ENCODE peak calls at places on chromosomes 1 and 21, in six cellular contexts. One of them, this sample, is unnamed.

GRCh38 chr1:40650075-40650474 is 15.4 kb downstream of the RIMS3 start:
- DNase-seq in neuronal stem cell: peak; percentile 32
- DNase-seq in H1: peak; percentile 80
- DNase-seq in H9: peak; percentile 78
- DNase-seq in trophoblast cell: no peak
- DNase-seq in IMR-90: no peak
- DNase-seq in this sample: no peak

GRCh38 chr1:33311706-33312412 is 9.0 kb downstream of the A3GALT2 start:
- DNase-seq in neuronal stem cell: no peak
- DNase-seq in H1: no peak
- DNase-seq in H9: no peak
- DNase-seq in trophoblast cell: no peak
- DNase-seq in IMR-90: no peak
- DNase-seq in this sample: no peak

GRCh38 chr1:214004014-214004413 is 16.2 kb downstream of the PROX1 start:
- DNase-seq in neuronal stem cell: no peak
- DNase-seq in H1: peak; percentile 10
- DNase-seq in H9: no peak
- DNase-seq in trophoblast cell: no peak
- DNase-seq in IMR-90: no peak
- DNase-seq in this sample: no peak

GRCh38 chr1:65440915-65441314 is 20.4 kb downstream of the LEPR start:
- DNase-seq in neuronal stem cell: no peak
- DNase-seq in H1: no peak
- DNase-seq in H9: no peak
- DNase-seq in trophoblast cell: no peak
- DNase-seq in IMR-90: no peak
- DNase-seq in this sample: peak; percentile 79

GRCh38 chr1:64553285-64553684 is 83.4 kb downstream of the CACHD1 start:
- DNase-seq in neuronal stem cell: no peak
- DNase-seq in H1: no peak
- DNase-seq in H9: no peak
- DNase-seq in trophoblast cell: no peak
- DNase-seq in IMR-90: no peak
- DNase-seq in this sample: no peak

GRCh38 chr1:248792342-248792741 is 33.4 kb downstream of the SH3BP5L start:
- DNase-seq in neuronal stem cell: no peak
- DNase-seq in H1: no peak
- DNase-seq in H9: no peak
- DNase-seq in trophoblast cell: no peak
- DNase-seq in IMR-90: no peak
- DNase-seq in this sample: no peak

GRCh38 chr1:3992103-3992556 is 92.1 kb upstream of the C1orf174 start:
- DNase-seq in neuronal stem cell: no peak
- DNase-seq in H1: no peak
- DNase-seq in H9: no peak
- DNase-seq in trophoblast cell: no peak
- DNase-seq in IMR-90: peak; percentile 1
- DNase-seq in this sample: peak; percentile 0

GRCh38 chr1:17893891-17894631 is 138.9 kb downstream of the ACTL8 start:
- DNase-seq in neuronal stem cell: no peak
- DNase-seq in H1: no peak
- DNase-seq in H9: no peak
- DNase-seq in trophoblast cell: no peak
- DNase-seq in IMR-90: peak; percentile 32
- DNase-seq in this sample: no peak

GRCh38 chr21:36694041-36694515 is 4.8 kb upstream of the SIM2 start:
- DNase-seq in neuronal stem cell: no peak
- DNase-seq in H1: no peak
- DNase-seq in H9: no peak
- DNase-seq in trophoblast cell: no peak
- DNase-seq in IMR-90: peak; percentile 65
- DNase-seq in this sample: no peak

GRCh38 chr1:43924516-43924915 is 9.1 kb upstream of the ARTN start:
- DNase-seq in neuronal stem cell: no peak
- DNase-seq in H1: no peak
- DNase-seq in H9: no peak
- DNase-seq in trophoblast cell: no peak
- DNase-seq in IMR-90: peak; percentile 26
- DNase-seq in this sample: no peak

GRCh38 chr1:59779949-59780348 is 34.8 kb upstream of the HOOK1 start:
- DNase-seq in neuronal stem cell: no peak
- DNase-seq in H1: no peak
- DNase-seq in H9: no peak
- DNase-seq in trophoblast cell: no peak
- DNase-seq in IMR-90: no peak
- DNase-seq in this sample: no peak

GRCh38 chr1:85473390-85473789 is 8.4 kb upstream of the DDAH1 start:
- DNase-seq in neuronal stem cell: no peak
- DNase-seq in H1: no peak
- DNase-seq in H9: no peak
- DNase-seq in trophoblast cell: peak; percentile 52
- DNase-seq in IMR-90: peak; percentile 70
- DNase-seq in this sample: no peak

GRCh38 chr21:25254491-25255174 is 352.6 kb downstream of the MRPL39 start:
- DNase-seq in neuronal stem cell: no peak
- DNase-seq in H1: no peak
- DNase-seq in H9: no peak
- DNase-seq in trophoblast cell: no peak
- DNase-seq in IMR-90: no peak
- DNase-seq in this sample: no peak

GRCh38 chr1:30981172-30981571 is 72.6 kb upstream of the SDC3 start:
- DNase-seq in neuronal stem cell: no peak
- DNase-seq in H1: no peak
- DNase-seq in H9: no peak
- DNase-seq in trophoblast cell: no peak
- DNase-seq in IMR-90: no peak
- DNase-seq in this sample: no peak

GRCh38 chr1:162905759-162906158 is 44.8 kb upstream of the CCDC190 start:
- DNase-seq in neuronal stem cell: no peak
- DNase-seq in H1: no peak
- DNase-seq in H9: no peak
- DNase-seq in trophoblast cell: no peak
- DNase-seq in IMR-90: peak; percentile 81
- DNase-seq in this sample: peak; percentile 79

GRCh38 chr1:59505596-59506028 is 208.7 kb downstream of the FGGY start:
- DNase-seq in neuronal stem cell: no peak
- DNase-seq in H1: no peak
- DNase-seq in H9: no peak
- DNase-seq in trophoblast cell: no peak
- DNase-seq in IMR-90: no peak
- DNase-seq in this sample: peak; percentile 42

GRCh38 chr21:42567861-42568260 is 54.2 kb downstream of the SLC37A1 start:
- DNase-seq in neuronal stem cell: no peak
- DNase-seq in H1: no peak
- DNase-seq in H9: no peak
- DNase-seq in trophoblast cell: no peak
- DNase-seq in IMR-90: no peak
- DNase-seq in this sample: no peak

GRCh38 chr1:114061431-114061830 is 82.2 kb downstream of the OLFML3 start:
- DNase-seq in neuronal stem cell: no peak
- DNase-seq in H1: no peak
- DNase-seq in H9: no peak
- DNase-seq in trophoblast cell: no peak
- DNase-seq in IMR-90: no peak
- DNase-seq in this sample: peak; percentile 1

GRCh38 chr1:235867903-235868469 is 1.3 kb upstream of the LYST start:
- DNase-seq in neuronal stem cell: no peak
- DNase-seq in H1: no peak
- DNase-seq in H9: no peak
- DNase-seq in trophoblast cell: no peak
- DNase-seq in IMR-90: no peak
- DNase-seq in this sample: no peak

GRCh38 chr1:204435246-204435885 is 23.7 kb upstream of the PPP1R15B start:
- DNase-seq in neuronal stem cell: no peak
- DNase-seq in H1: no peak
- DNase-seq in H9: no peak
- DNase-seq in trophoblast cell: peak; percentile 77
- DNase-seq in IMR-90: peak; percentile 55
- DNase-seq in this sample: peak; percentile 51

GRCh38 chr1:108878678-108879077 is 1.9 kb downstream of the GPSM2 start:
- DNase-seq in neuronal stem cell: no peak
- DNase-seq in H1: no peak
- DNase-seq in H9: no peak
- DNase-seq in trophoblast cell: no peak
- DNase-seq in IMR-90: no peak
- DNase-seq in this sample: no peak

GRCh38 chr1:10517677-10517982 is 42.9 kb downstream of the PEX14 start:
- DNase-seq in neuronal stem cell: no peak
- DNase-seq in H1: no peak
- DNase-seq in H9: no peak
- DNase-seq in trophoblast cell: no peak
- DNase-seq in IMR-90: no peak
- DNase-seq in this sample: no peak

GRCh38 chr21:40047993-40048730 is 180.9 kb downstream of the PCP4 start:
- DNase-seq in neuronal stem cell: no peak
- DNase-seq in H1: no peak
- DNase-seq in H9: no peak
- DNase-seq in trophoblast cell: peak; percentile 40
- DNase-seq in IMR-90: no peak
- DNase-seq in this sample: no peak

GRCh38 chr1:92577251-92577895 is 90.6 kb upstream of the GFI1 start:
- DNase-seq in neuronal stem cell: peak; percentile 6
- DNase-seq in H1: no peak
- DNase-seq in H9: no peak
- DNase-seq in trophoblast cell: no peak
- DNase-seq in IMR-90: peak; percentile 29
- DNase-seq in this sample: no peak

GRCh38 chr21:42696516-42697040 is 43.2 kb downstream of the PDE9A start:
- DNase-seq in neuronal stem cell: no peak
- DNase-seq in H1: no peak
- DNase-seq in H9: peak; percentile 19
- DNase-seq in trophoblast cell: no peak
- DNase-seq in IMR-90: no peak
- DNase-seq in this sample: no peak

GRCh38 chr1:207316141-207316540 is 5.3 kb upstream of the CD55 start:
- DNase-seq in neuronal stem cell: no peak
- DNase-seq in H1: no peak
- DNase-seq in H9: no peak
- DNase-seq in trophoblast cell: peak; percentile 92
- DNase-seq in IMR-90: no peak
- DNase-seq in this sample: no peak

GRCh38 chr1:228399531-228400236 is 7.0 kb downstream of the TRIM11 start:
- DNase-seq in neuronal stem cell: no peak
- DNase-seq in H1: no peak
- DNase-seq in H9: peak; percentile 16
- DNase-seq in trophoblast cell: no peak
- DNase-seq in IMR-90: no peak
- DNase-seq in this sample: no peak

GRCh38 chr1:245222931-245223330 is 68.1 kb downstream of the KIF26B start:
- DNase-seq in neuronal stem cell: no peak
- DNase-seq in H1: no peak
- DNase-seq in H9: no peak
- DNase-seq in trophoblast cell: no peak
- DNase-seq in IMR-90: no peak
- DNase-seq in this sample: no peak

GRCh38 chr1:48026701-48027532 is 29.7 kb upstream of the TRABD2B start:
- DNase-seq in neuronal stem cell: no peak
- DNase-seq in H1: no peak
- DNase-seq in H9: no peak
- DNase-seq in trophoblast cell: no peak
- DNase-seq in IMR-90: no peak
- DNase-seq in this sample: no peak
- H3K14ac ChIP-seq in neuronal stem cell: no peak overlapping the region
- H3K14ac ChIP-seq in H1: no peak overlapping the region
- H3K14ac ChIP-seq in H9: no peak overlapping the region
- H3K14ac ChIP-seq in trophoblast cell: no peak overlapping the region
- H3K14ac ChIP-seq in IMR-90: no peak overlapping the region
- H3K14ac ChIP-seq in this sample: no peak overlapping the region

DNA sequence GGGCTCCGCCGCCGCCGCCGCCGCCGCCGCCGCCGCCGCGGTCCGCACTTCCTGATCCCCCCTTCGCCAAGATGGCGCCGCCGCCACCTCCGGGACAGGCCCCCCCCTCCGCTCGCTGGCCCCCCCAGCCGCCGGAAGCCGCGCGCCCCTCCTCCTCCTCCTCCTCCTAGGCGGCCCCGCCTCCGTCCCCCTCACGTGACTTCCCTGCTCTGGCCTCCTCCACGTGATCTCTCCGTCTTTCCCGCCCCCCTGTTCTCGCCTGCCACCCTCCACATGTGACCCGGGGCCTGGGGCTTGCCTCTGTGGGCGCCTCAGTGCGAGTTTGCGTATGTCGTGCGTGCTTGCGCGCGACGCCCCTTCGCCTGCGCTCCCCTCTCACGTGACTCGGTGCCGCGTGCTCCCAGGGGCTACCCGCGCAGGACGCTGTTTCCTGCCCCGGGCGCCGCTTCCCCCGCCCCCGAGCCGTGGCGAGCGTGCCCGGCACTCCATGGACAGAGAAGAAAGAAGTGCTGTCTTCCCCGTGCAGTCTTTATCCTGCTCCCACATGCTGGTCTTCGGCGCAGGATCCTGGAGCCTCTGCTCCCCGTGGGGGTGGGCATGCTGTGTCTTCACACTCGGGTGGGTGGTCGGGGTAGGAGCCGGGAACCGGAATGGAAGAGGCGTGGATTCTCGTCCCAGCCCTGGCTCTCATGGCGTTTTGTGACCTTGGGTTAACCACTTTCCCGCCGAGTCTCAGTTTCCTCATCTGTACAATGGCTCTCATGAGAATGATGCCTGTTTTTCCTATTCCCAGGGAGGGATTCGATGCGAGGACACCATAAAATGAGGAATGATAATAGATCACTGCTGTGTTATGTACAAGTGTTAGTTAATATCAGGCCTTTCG is at the start of gene UBE2Q1:
- DNase-seq in neuronal stem cell: peak; percentile 96
- DNase-seq in H1: peak; percentile 94
- DNase-seq in H9: peak; percentile 97
- DNase-seq in trophoblast cell: peak; percentile 95
- DNase-seq in IMR-90: peak; percentile 99
- DNase-seq in this sample: peak; percentile 99
- H3K4ac ChIP-seq in neuronal stem cell: peak within 1 kb of the TSS; percentile 10
- H3K4ac ChIP-seq in H1: peak within 1 kb of the TSS; percentile 54
- H3K4ac ChIP-seq in H9: no peak within 1 kb of the TSS
- H3K4ac ChIP-seq in trophoblast cell: peak within 1 kb of the TSS; percentile 71
- H3K4ac ChIP-seq in IMR-90: peak within 1 kb of the TSS; percentile 88
- H3K4ac ChIP-seq in this sample: peak within 1 kb of the TSS; percentile 75

GRCh38 chr1:212860713-212861581 is 2.9 kb downstream of the FLVCR1 start:
- DNase-seq in neuronal stem cell: no peak
- DNase-seq in H1: no peak
- DNase-seq in H9: no peak
- DNase-seq in trophoblast cell: no peak
- DNase-seq in IMR-90: peak; percentile 52
- DNase-seq in this sample: peak; percentile 38
- H3K14ac ChIP-seq in neuronal stem cell: no peak overlapping the region
- H3K14ac ChIP-seq in H1: no peak overlapping the region
- H3K14ac ChIP-seq in H9: no peak overlapping the region
- H3K14ac ChIP-seq in trophoblast cell: no peak overlapping the region
- H3K14ac ChIP-seq in IMR-90: no peak overlapping the region
- H3K14ac ChIP-seq in this sample: no peak overlapping the region

DNA sequence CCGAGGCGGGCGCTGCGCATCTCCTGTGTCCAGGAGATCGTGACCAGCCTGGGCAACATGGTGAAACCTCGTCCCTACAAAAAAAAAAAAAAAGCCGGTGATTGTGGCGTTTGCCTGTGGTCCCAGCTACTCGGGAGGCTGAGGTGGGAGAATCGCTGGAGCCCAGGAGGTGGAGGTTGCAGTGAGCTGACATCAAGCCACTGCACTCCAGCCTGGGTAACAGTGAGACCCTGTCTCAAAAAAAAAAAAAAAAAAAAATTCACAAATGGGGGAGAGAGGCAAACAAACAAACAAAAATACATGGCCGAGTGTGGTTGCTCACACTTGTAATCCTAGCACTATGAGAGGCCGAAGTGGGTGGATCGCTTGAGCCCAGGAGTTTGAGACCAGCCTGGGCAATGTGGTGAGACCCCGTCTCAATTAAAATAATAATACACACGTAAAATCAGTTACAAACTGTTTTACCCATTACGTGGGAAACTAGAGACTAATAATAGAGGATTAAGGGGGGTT is 758 bp downstream of the TATDN3 start:
- DNase-seq in neuronal stem cell: no peak
- DNase-seq in H1: no peak
- DNase-seq in H9: no peak
- DNase-seq in trophoblast cell: no peak
- DNase-seq in IMR-90: no peak
- DNase-seq in this sample: no peak
- H3K4ac ChIP-seq in neuronal stem cell: no peak overlapping the region
- H3K4ac ChIP-seq in H1: no peak overlapping the region
- H3K4ac ChIP-seq in H9: no peak overlapping the region
- H3K4ac ChIP-seq in trophoblast cell: no peak overlapping the region
- H3K4ac ChIP-seq in IMR-90: peak overlapping the region; percentile 80
- H3K4ac ChIP-seq in this sample: peak overlapping the region; percentile 20